ENCODE peak calls at places on chromosome 5, in four cellular contexts. K, I, W and L are unnamed samples.
A peak's percentile ranks its signal among the peaks of the same experiment; 100 is the strongest.

GRCh38 chr5:4862500-4862899 is 277.6 kb upstream of the ADAMTS16 start:
- DNase-seq in K (no peak), I (no peak), W (no peak), L (peak; percentile 24)

GRCh38 chr5:132451387-132451786 is 39.2 kb downstream of the IRF1 start:
- DNase-seq in K (no peak), I (no peak), W (no peak), L (no peak)

GRCh38 chr5:172276214-172276613 is 7.3 kb downstream of the UBTD2 start:
- DNase-seq in K (no peak), I (no peak), W (no peak), L (peak; percentile 87)

GRCh38 chr5:396715-397032 is 46.3 kb upstream of the EXOC3 start:
- DNase-seq in K (peak; percentile 5), I (peak; percentile 25), W (no peak), L (no peak)

GRCh38 chr5:5026407-5026780 is 113.7 kb upstream of the ADAMTS16 start:
- DNase-seq in K (no peak), I (no peak), W (no peak), L (no peak)

GRCh38 chr5:90356612-90357011 is 52.9 kb downstream of the CETN3 start:
- DNase-seq in K (no peak), I (no peak), W (no peak), L (no peak)

GRCh38 chr5:10424124-10424731 is 17.5 kb upstream of the ROPN1L start:
- DNase-seq in K (no peak), I (no peak), W (no peak), L (peak; percentile 59)

GRCh38 chr5:140292212-140293040 is 10.5 kb downstream of the PFDN1 start:
- DNase-seq in K (no peak), I (no peak), W (no peak), L (no peak)

GRCh38 chr5:159286420-159287035 is 23.4 kb downstream of the UBLCP1 start:
- DNase-seq in K (no peak), I (no peak), W (no peak), L (peak; percentile 49)

GRCh38 chr5:159451197-159452052 is 121.1 kb upstream of the IL12B start:
- DNase-seq in K (no peak), I (no peak), W (no peak), L (peak; percentile 93)

GRCh38 chr5:115246361-115246991 is 16.2 kb downstream of the PGGT1B start:
- DNase-seq in K (no peak), I (no peak), W (no peak), L (peak; percentile 15)

GRCh38 chr5:130710596-130710995 is 454.5 kb downstream of the HINT1 start:
- DNase-seq in K (no peak), I (no peak), W (no peak), L (no peak)

GRCh38 chr5:157263586-157264090 is 2.3 kb upstream of the CYFIP2 start:
- DNase-seq in K (no peak), I (no peak), W (no peak), L (no peak)

GRCh38 chr5:154157483-154158378 is 32.8 kb upstream of the GALNT10 start:
- DNase-seq in K (no peak), I (no peak), W (no peak), L (no peak)

GRCh38 chr5:52283221-52283620 is 504.5 kb upstream of the ITGA1 start:
- DNase-seq in K (peak; percentile 73), I (no peak), W (no peak), L (no peak)

GRCh38 chr5:142376001-142376400 is 51.2 kb upstream of the SPRY4 start:
- DNase-seq in K (no peak), I (no peak), W (no peak), L (no peak)

GRCh38 chr5:5347442-5347841 is 75.0 kb upstream of the ICE1 start:
- DNase-seq in K (no peak), I (no peak), W (no peak), L (no peak)

GRCh38 chr5:111954516-111955337 is 197.7 kb upstream of the NREP start:
- DNase-seq in K (no peak), I (no peak), W (no peak), L (no peak)

GRCh38 chr5:148963679-148964078 is 99.2 kb downstream of the SH3TC2 start:
- DNase-seq in K (no peak), I (no peak), W (no peak), L (no peak)

GRCh38 chr5:92353107-92354030 is 970.3 kb upstream of the ARRDC3 start:
- DNase-seq in K (no peak), I (no peak), W (no peak), L (peak; percentile 66)

GRCh38 chr5:6748142-6748541 is 34.9 kb downstream of the TENT4A start:
- DNase-seq in K (no peak), I (peak; percentile 19), W (no peak), L (no peak)

GRCh38 chr5:122291000-122291592 is 20.9 kb upstream of the SNCAIP start:
- DNase-seq in K (no peak), I (no peak), W (no peak), L (no peak)